ENCODE peak calls at places on chromosomes 1 and 21, in four cellular contexts. S, Y, T and A are unnamed samples. For H3K4me1, the result is how much of the 10 kb centered on the place peaks cover.

GRCh38 chr1:94739521-94740061 is 80.6 kb upstream of the SLC44A3 start:
- DNase-seq in T (no peak), S (no peak), Y (no peak), A (no peak)

GRCh38 chr1:46772571-46772970 is 26.3 kb upstream of the CYP4B1 start:
- DNase-seq in S (no peak), T (no peak), Y (no peak), A (no peak)

GRCh38 chr1:91846007-91846620 is 39.8 kb downstream of the TGFBR3 start:
- DNase-seq in S (no peak), Y (peak), T (no peak), A (no peak)

GRCh38 chr1:29591601-29592260 is 355.4 kb downstream of the PTPRU start:
- DNase-seq in Y (no peak), S (no peak), T (no peak), A (no peak)

GRCh38 chr21:26169061-26169610 is 1.4 kb downstream of the APP start:
- DNase-seq in T (peak), Y (peak), S (peak), A (peak)

GRCh38 chr1:100268202-100268601 is 2.2 kb downstream of the RTCA start:
- DNase-seq in S (no peak), T (no peak), Y (peak), A (no peak)

GRCh38 chr1:45769261-45769932 is 18.9 kb upstream of the IPP start:
- DNase-seq in T (no peak), Y (no peak), S (no peak), A (no peak)

GRCh38 chr1:154767315-154768240 is 102.5 kb downstream of the KCNN3 start:
- DNase-seq in Y (no peak), S (no peak), T (no peak), A (no peak)

GRCh38 chr1:161949543-161949942 is 74.1 kb downstream of the OLFML2B start:
- DNase-seq in Y (no peak), S (no peak), T (no peak), A (no peak)

GRCh38 chr21:29669416-29669815 is 270.4 kb downstream of the GRIK1 start:
- DNase-seq in S (no peak), T (no peak), Y (no peak), A (no peak)

GRCh38 chr1:206739411-206740076 is 31.0 kb upstream of the IL19 start:
- DNase-seq in T (no peak), S (peak), Y (no peak), A (no peak)

GRCh38 chr21:32456497-32456918 is 44.0 kb downstream of the EVA1C start:
- DNase-seq in S (no peak), T (no peak), Y (no peak), A (no peak)

GRCh38 chr1:156903328-156904091 is 10.0 kb downstream of the PEAR1 start:
- DNase-seq in Y (no peak), T (no peak), S (no peak), A (no peak)

GRCh38 chr1:71080178-71080781 is 555 bp downstream of the ZRANB2 start:
- DNase-seq in S (no peak), T (no peak), Y (peak), A (no peak)

GRCh38 chr1:205504311-205505075 is at the start of gene CDK18:
- DNase-seq in Y (peak), S (no peak), T (peak), A (peak)
- TF ChIP-seq SUZ12 in Y (no peak), S (no peak), T (no peak), A (no peak)

GRCh38 chr1:230495891-230496385 is 69.8 kb upstream of the PGBD5 start:
- DNase-seq in S (no peak), T (no peak), Y (no peak), A (no peak)
- H3K4me1 ChIP-seq in S (under half), T (under half), Y (under half), A (under half)

GRCh38 chr1:17527036-17527914 is 12.2 kb upstream of the ARHGEF10L start:
- DNase-seq in T (no peak), S (no peak), Y (no peak), A (no peak)
- H3K9ac ChIP-seq in T (no peak), S (no peak), Y (no peak), A (peak)

GRCh38 chr1:234047113-234047512 is 142.6 kb downstream of the SLC35F3 start:
- DNase-seq in S (no peak), T (no peak), Y (no peak), A (no peak)
- TF ChIP-seq SUZ12 in S (no peak), T (no peak), Y (no peak), A (no peak)

GRCh38 chr1:221708076-221708571 is 33.8 kb downstream of the DUSP10 start:
- DNase-seq in T (no peak), S (peak), Y (no peak), A (no peak)
- H3K4me1 ChIP-seq in T (under half), S (under half), Y (half or more), A (under half)

GRCh38 chr21:34965200-34966174 is 83.6 kb downstream of the RUNX1 start:
- DNase-seq in T (no peak), S (no peak), Y (peak), A (no peak)
- H3K9ac ChIP-seq in T (no peak), S (no peak), Y (no peak), A (no peak)

GRCh38 chr1:117821782-117822447 is 107.5 kb downstream of the GDAP2 start:
- DNase-seq in Y (peak), S (no peak), T (no peak), A (no peak)
- TF ChIP-seq SUZ12 in Y (no peak), S (no peak), T (no peak), A (no peak)

DNA sequence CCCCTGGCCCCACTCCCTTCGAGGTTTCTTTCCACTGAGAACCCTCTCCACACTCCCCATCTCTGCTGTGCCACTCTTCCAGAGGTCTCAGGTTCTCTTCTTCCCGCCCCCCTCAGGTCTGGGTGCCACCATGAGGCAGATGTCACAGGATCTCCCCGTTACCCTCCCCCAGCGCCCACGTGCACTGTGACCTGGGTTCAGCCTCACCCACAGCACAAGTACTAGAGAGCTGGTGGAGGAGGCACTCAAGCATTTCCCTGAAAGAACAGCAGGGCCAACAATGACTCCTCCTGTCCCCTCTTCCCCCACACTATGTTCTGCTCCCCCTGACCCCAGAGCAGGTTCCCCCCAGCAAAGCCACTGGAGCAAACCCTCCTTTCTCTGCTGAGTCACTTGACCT is 14.3 kb downstream of the PLEKHA6 start:
- DNase-seq in S (no peak), T (no peak), Y (no peak), A (no peak)
- H3K4me1 ChIP-seq in S (under half), T (under half), Y (under half), A (under half)

DNA sequence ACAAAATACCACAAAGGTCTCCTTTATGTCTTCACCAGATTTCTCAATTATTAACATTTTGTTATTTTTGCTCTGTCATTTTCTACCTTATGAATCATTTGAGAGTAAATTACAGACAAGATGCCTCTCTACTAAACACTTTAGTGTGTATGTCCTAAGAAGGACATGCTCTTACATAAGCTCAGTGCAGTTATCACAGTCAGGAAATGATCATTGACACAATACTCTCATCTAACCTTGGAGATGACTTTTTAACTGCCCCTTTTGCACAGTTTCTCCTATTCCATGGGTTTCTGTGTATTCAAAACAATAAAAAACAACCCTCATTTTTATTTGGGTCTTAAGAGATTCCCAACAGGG is 378.9 kb upstream of the RUNX1 start:
- DNase-seq in Y (no peak), T (no peak), S (no peak), A (no peak)
- H3K9ac ChIP-seq in Y (no peak), T (no peak), S (no peak), A (no peak)

GRCh38 chr1:168321945-168322344 is 41.3 kb downstream of the TBX19 start:
- DNase-seq in T (no peak), Y (peak), S (no peak), A (no peak)

GRCh38 chr1:168320149-168320548 is 39.5 kb downstream of the TBX19 start:
- DNase-seq in S (no peak), T (no peak), Y (no peak), A (no peak)

GRCh38 chr1:168320805-168321577 is 40.3 kb downstream of the TBX19 start:
- DNase-seq in S (no peak), Y (peak), T (no peak), A (peak)

GRCh38 chr1:168317309-168317708 is 36.6 kb downstream of the TBX19 start:
- DNase-seq in S (no peak), T (no peak), Y (no peak), A (no peak)

DNA sequence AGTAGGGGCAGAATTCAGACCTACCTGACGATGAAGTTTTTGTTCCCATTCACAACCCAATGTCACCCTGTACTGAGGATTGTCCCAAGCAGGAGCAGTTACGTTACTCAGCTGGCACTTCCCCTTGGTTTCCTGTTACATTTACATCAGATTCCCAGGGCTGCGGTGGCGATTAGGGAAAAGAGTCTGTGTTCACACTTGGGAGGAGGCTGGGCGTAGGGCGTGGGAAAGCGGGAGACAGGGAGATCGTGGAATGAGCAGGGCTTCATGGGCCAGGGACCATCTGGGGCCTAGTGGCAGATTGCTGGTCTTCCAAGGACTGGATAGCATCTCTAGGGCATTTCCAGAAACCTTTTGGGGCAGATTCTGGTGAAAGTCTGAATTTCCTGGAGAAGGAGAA is 39.0 kb downstream of the TBX19 start:
- DNase-seq in Y (no peak), S (no peak), T (peak), A (peak)
- TF ChIP-seq SUZ12 in Y (no peak), S (no peak), T (no peak), A (no peak)